ENCODE peak calls at places on chromosomes 13 and 19, in seven cellular contexts. N, E, H, U, I, Y and O are unnamed samples.

GRCh38 chr13:44198826-44199225 is 174.8 kb upstream of the SERP2 start:
- DNase-seq in N (no peak), E (no peak), H (no peak), U (no peak), I (no peak), Y (no peak), O (no peak)

GRCh38 chr13:57627663-57628062 is 3.9 kb upstream of the PCDH17 start:
- DNase-seq in N (no peak), E (no peak), H (peak; percentile 26), U (no peak), I (no peak), Y (no peak), O (no peak)

GRCh38 chr19:46861691-46862503 is 1.1 kb downstream of the ARHGAP35 start:
- DNase-seq in N (no peak), E (no peak), H (peak; percentile 54), U (no peak), I (no peak), Y (peak; percentile 10), O (no peak)

GRCh38 chr19:7831452-7831851 is 1.4 kb downstream of the EVI5L start:
- DNase-seq in N (no peak), E (peak; percentile 47), H (peak; percentile 79), U (no peak), I (no peak), Y (no peak), O (no peak)

GRCh38 chr13:84126671-84127171 is 244.4 kb upstream of the SLITRK1 start:
- DNase-seq in N (no peak), E (no peak), H (no peak), U (no peak), I (no peak), Y (no peak), O (no peak)

GRCh38 chr13:51623473-51623872 is 39.2 kb downstream of the WDFY2 start:
- DNase-seq in N (no peak), E (no peak), H (no peak), U (no peak), I (no peak), Y (no peak), O (no peak)

GRCh38 chr13:63381078-63381859 is 1965.6 kb upstream of the PCDH20 start:
- DNase-seq in N (no peak), E (no peak), H (no peak), U (no peak), I (no peak), Y (no peak), O (no peak)

GRCh38 chr13:48727252-48728011 is 73.7 kb downstream of the CYSLTR2 start:
- DNase-seq in N (no peak), E (peak; percentile 32), H (no peak), U (peak; percentile 48), I (no peak), Y (no peak), O (no peak)

GRCh38 chr13:30366083-30366482 is 56.2 kb upstream of the UBE2L5 start:
- DNase-seq in N (no peak), E (no peak), H (no peak), U (no peak), I (no peak), Y (no peak), O (no peak)

GRCh38 chr19:2461751-2462634 is 5.2 kb upstream of the LMNB2 start:
- DNase-seq in N (peak; percentile 64), E (peak; percentile 60), H (peak; percentile 78), U (peak; percentile 67), I (peak; percentile 72), Y (peak; percentile 35), O (peak; percentile 60)

GRCh38 chr13:28035146-28035782 is 46.8 kb upstream of the URAD start:
- DNase-seq in N (no peak), E (no peak), H (no peak), U (no peak), I (no peak), Y (no peak), O (no peak)

GRCh38 chr13:98927954-98928927 is 49.6 kb downstream of the DOCK9 start:
- DNase-seq in N (no peak), E (no peak), H (no peak), U (no peak), I (no peak), Y (no peak), O (peak; percentile 56)

GRCh38 chr19:7318176-7318575 is 24.0 kb upstream of the INSR start:
- DNase-seq in N (no peak), E (no peak), H (no peak), U (no peak), I (no peak), Y (no peak), O (no peak)

GRCh38 chr19:55654833-55655647 is at the start of gene U2AF2:
- DNase-seq in N (peak; percentile 98), E (peak; percentile 99), H (peak; percentile 96), U (peak; percentile 95), I (peak; percentile 97), Y (peak; percentile 95), O (peak; percentile 97)

GRCh38 chr13:74153316-74153715 is 19.1 kb upstream of the KLF12 start:
- DNase-seq in N (no peak), E (no peak), H (no peak), U (no peak), I (no peak), Y (no peak), O (no peak)

GRCh38 chr19:43634877-43635560 is 4.6 kb downstream of the CADM4 start:
- DNase-seq in N (no peak), E (peak; percentile 77), H (peak; percentile 86), U (no peak), I (no peak), Y (no peak), O (peak; percentile 36)

GRCh38 chr13:40346592-40346991 is 319.8 kb downstream of the FOXO1 start:
- DNase-seq in N (no peak), E (no peak), H (no peak), U (no peak), I (no peak), Y (no peak), O (no peak)

GRCh38 chr13:40503966-40504591 is 162.4 kb downstream of the FOXO1 start:
- DNase-seq in N (peak; percentile 73), E (no peak), H (no peak), U (no peak), I (peak; percentile 75), Y (no peak), O (no peak)

GRCh38 chr13:113971471-113972231 is 2.2 kb downstream of the C13orf46 start:
- DNase-seq in N (peak; percentile 17), E (no peak), H (no peak), U (peak; percentile 12), I (peak; percentile 42), Y (no peak), O (no peak)

GRCh38 chr19:13020002-13020414 is 24.7 kb downstream of the NFIX start:
- DNase-seq in N (no peak), E (no peak), H (peak; percentile 80), U (no peak), I (no peak), Y (no peak), O (no peak)

GRCh38 chr13:74052402-74052928 is 81.7 kb downstream of the KLF12 start:
- DNase-seq in N (no peak), E (no peak), H (no peak), U (no peak), I (peak; percentile 73), Y (no peak), O (no peak)

GRCh38 chr13:94602467-94602866 is 810 bp downstream of the GPR180 start:
- DNase-seq in N (no peak), E (no peak), H (no peak), U (no peak), I (no peak), Y (no peak), O (no peak)

GRCh38 chr19:5338661-5339469 is 1.7 kb downstream of the PTPRS start:
- DNase-seq in N (no peak), E (no peak), H (peak; percentile 83), U (no peak), I (no peak), Y (no peak), O (no peak)

GRCh38 chr19:30253581-30253996 is 118.6 kb upstream of the ZNF536 start:
- DNase-seq in N (no peak), E (no peak), H (peak; percentile 42), U (no peak), I (no peak), Y (no peak), O (peak; percentile 23)

DNA sequence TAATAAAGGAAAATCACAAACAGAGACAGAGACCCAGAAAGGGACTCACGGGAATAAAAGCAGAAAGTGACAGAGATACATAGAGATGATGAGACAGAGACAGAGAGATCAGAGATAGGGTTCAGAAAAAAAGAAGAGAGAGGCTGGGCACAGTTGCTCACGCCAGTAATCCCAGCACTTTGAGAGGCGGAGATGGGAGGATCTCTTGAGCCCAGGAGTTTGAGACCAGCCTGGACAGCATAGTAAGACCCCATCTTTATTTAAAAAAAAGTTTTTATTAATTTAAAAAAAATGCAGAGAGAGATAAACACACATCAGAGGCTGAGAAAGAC is 19.4 kb upstream of the FOSB start:
- DNase-seq in N (no peak), E (no peak), H (no peak), U (no peak), I (no peak), Y (no peak), O (no peak)
- H3K27ac ChIP-seq in N (no peak overlapping the region), E (no peak overlapping the region), H (no peak overlapping the region), U (no peak overlapping the region), I (no peak overlapping the region), Y (peak overlapping the region; percentile 99), O (no peak overlapping the region)

GRCh38 chr19:38686530-38686888 is 39.1 kb downstream of the ACTN4 start:
- DNase-seq in N (no peak), E (no peak), H (no peak), U (no peak), I (no peak), Y (peak; percentile 66), O (no peak)
- H3K4me1 ChIP-seq in N (peaks cover 54% of the 10 kb centered on the region), E (peaks cover 31% of the 10 kb centered on the region), H (peaks cover 36% of the 10 kb centered on the region), U (peaks cover 100% of the 10 kb centered on the region), I (peaks cover 8% of the 10 kb centered on the region), Y (peaks cover 96% of the 10 kb centered on the region), O (peaks cover 34% of the 10 kb centered on the region)

GRCh38 chr13:111213964-111214726 is 99.0 kb downstream of the ARHGEF7 start:
- DNase-seq in N (no peak), E (no peak), H (no peak), U (no peak), I (no peak), Y (no peak), O (no peak)
- H3K27ac ChIP-seq in N (no peak overlapping the region), E (no peak overlapping the region), H (no peak overlapping the region), U (peak overlapping the region; percentile 9), I (no peak overlapping the region), Y (no peak overlapping the region), O (no peak overlapping the region)

GRCh38 chr13:97240789-97241734 is 18.9 kb downstream of the MBNL2 start:
- DNase-seq in N (no peak), E (no peak), H (no peak), U (no peak), I (no peak), Y (no peak), O (no peak)
- H3K4me1 ChIP-seq in N (peaks cover 66% of the 10 kb centered on the region), E (peaks cover 20% of the 10 kb centered on the region), H (no peaks in the 10 kb centered on the region), U (peaks cover 100% of the 10 kb centered on the region), I (peaks cover 8% of the 10 kb centered on the region), Y (peaks cover 50% of the 10 kb centered on the region), O (peaks cover 72% of the 10 kb centered on the region)

GRCh38 chr13:106357198-106357597 is 178.3 kb downstream of the EFNB2 start:
- DNase-seq in N (no peak), E (no peak), H (peak; percentile 16), U (no peak), I (no peak), Y (no peak), O (no peak)
- H3K27ac ChIP-seq in N (no peak overlapping the region), E (no peak overlapping the region), H (no peak overlapping the region), U (no peak overlapping the region), I (no peak overlapping the region), Y (no peak overlapping the region), O (no peak overlapping the region)